ENCODE peak calls at places on chromosome 10, in six cellular contexts. O, J, U, N, G and F are unnamed samples.
A peak's percentile ranks its signal among the peaks of the same experiment; 100 is the strongest.

GRCh38 chr10:74856940-74857339 is 30.5 kb downstream of the KAT6B start:
- DNase-seq in J (no peak), N (no peak), O (no peak), U (no peak), G (no peak), F (no peak)

GRCh38 chr10:82692458-82692857 is 817.5 kb downstream of the NRG3 start:
- DNase-seq in N (no peak), O (no peak), J (no peak), G (no peak), U (no peak), F (no peak)

GRCh38 chr10:11705687-11706086 is 36.5 kb upstream of the ECHDC3 start:
- DNase-seq in N (no peak), G (no peak), J (no peak), U (no peak), O (peak; percentile 50), F (no peak)

GRCh38 chr10:46545861-46546590 is 10.4 kb downstream of the GPRIN2 start:
- DNase-seq in N (no peak), J (no peak), O (no peak), G (no peak), U (no peak), F (no peak)

GRCh38 chr10:91197044-91197651 is 23.3 kb upstream of the PCGF5 start:
- DNase-seq in N (no peak), U (no peak), J (peak; percentile 56), O (peak; percentile 57), G (no peak), F (no peak)

GRCh38 chr10:80110986-80111385 is 21.5 kb upstream of the PLAC9 start:
- DNase-seq in G (peak; percentile 81), O (no peak), J (no peak), N (no peak), U (no peak), F (no peak)

GRCh38 chr10:129652021-129652420 is 185.0 kb downstream of the MGMT start:
- DNase-seq in N (no peak), J (no peak), O (no peak), U (no peak), G (no peak), F (no peak)

GRCh38 chr10:123567984-123568745 is 98.0 kb upstream of the GPR26 start:
- DNase-seq in G (no peak), J (no peak), N (no peak), O (no peak), U (no peak), F (no peak)

GRCh38 chr10:82932426-82932825 is 1057.4 kb downstream of the NRG3 start:
- DNase-seq in N (no peak), O (no peak), G (no peak), J (no peak), U (no peak), F (no peak)

GRCh38 chr10:72260215-72260587 is 13.5 kb upstream of the DDIT4 start:
- DNase-seq in U (no peak), N (no peak), G (no peak), J (no peak), O (no peak), F (no peak)

GRCh38 chr10:46052791-46053375 is 6.8 kb upstream of the MSMB start:
- DNase-seq in N (no peak), O (no peak), U (no peak), G (no peak), J (no peak), F (no peak)

GRCh38 chr10:89921422-89921821 is 220.0 kb downstream of the KIF20B start:
- DNase-seq in N (no peak), J (peak; percentile 89), U (no peak), G (no peak), O (no peak), F (no peak)

GRCh38 chr10:70615784-70616511 is 13.4 kb upstream of the PRF1 start:
- DNase-seq in U (no peak), G (no peak), O (no peak), N (no peak), J (peak; percentile 97), F (no peak)

GRCh38 chr10:36608866-36609265 is 516.5 kb upstream of the ANKRD30A start:
- DNase-seq in O (peak; percentile 7), N (no peak), J (peak; percentile 26), U (no peak), G (no peak), F (no peak)

GRCh38 chr10:50417906-50418697 is 166.8 kb upstream of the ASAH2 start:
- DNase-seq in J (peak; percentile 86), G (peak; percentile 31), U (peak; percentile 38), N (peak; percentile 29), O (peak; percentile 90), F (no peak)

GRCh38 chr10:32893431-32893830 is 64.6 kb downstream of the ITGB1 start:
- DNase-seq in G (peak; percentile 3), N (peak; percentile 53), J (no peak), O (no peak), U (no peak), F (no peak)

GRCh38 chr10:3054816-3055202 is 12.5 kb upstream of the PFKP start:
- DNase-seq in G (no peak), O (no peak), J (no peak), U (no peak), N (no peak), F (no peak)

GRCh38 chr10:35184527-35185171 is 58.0 kb downstream of the CREM start:
- DNase-seq in G (no peak), U (no peak), J (no peak), O (no peak), N (no peak), F (no peak)

GRCh38 chr10:86968994-86969355 is 693 bp downstream of the ADIRF start:
- DNase-seq in N (no peak), J (no peak), U (no peak), G (no peak), O (no peak), F (no peak)

GRCh38 chr10:86968271-86968993 is at the start of gene ADIRF:
- DNase-seq in J (no peak), O (no peak), G (no peak), U (no peak), N (no peak), F (no peak)

GRCh38 chr10:86969421-86970041 is 1.2 kb downstream of the ADIRF start:
- DNase-seq in G (no peak), O (peak; percentile 57), J (no peak), U (no peak), N (no peak), F (no peak)

GRCh38 chr10:86966008-86966654 is 2.2 kb upstream of the ADIRF start:
- DNase-seq in G (no peak), U (no peak), O (no peak), J (no peak), N (no peak), F (no peak)

GRCh38 chr10:86967481-86967941 is 771 bp upstream of the ADIRF start:
- DNase-seq in G (no peak), N (no peak), J (no peak), O (no peak), U (no peak), F (no peak)
- H3K9ac ChIP-seq in G (no peak overlapping the region), N (no peak overlapping the region), J (no peak overlapping the region), O (no peak overlapping the region), U (no peak overlapping the region), F (no peak overlapping the region)

DNA sequence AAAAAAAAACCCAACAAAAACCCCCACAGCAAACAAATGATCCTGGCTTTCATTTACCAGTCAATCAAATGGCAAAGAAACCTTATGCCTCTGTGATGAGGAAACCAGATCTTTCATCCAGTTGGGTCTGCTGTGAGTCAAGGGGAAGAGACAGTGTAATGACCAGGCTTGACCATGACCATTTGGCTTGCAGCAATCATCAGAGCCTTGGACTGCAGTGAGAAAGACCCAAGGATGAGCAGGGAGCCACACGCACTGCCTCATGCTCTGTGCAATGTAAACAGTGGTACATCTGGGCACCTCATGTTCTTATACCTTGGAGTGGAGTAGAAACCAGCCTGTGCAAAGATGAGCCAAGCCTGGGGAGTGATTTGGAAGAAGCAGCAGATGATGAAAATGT is 284.7 kb upstream of the HABP2 start:
- DNase-seq in U (no peak), N (no peak), G (no peak), J (peak; percentile 20), O (no peak), F (no peak)
- H3K27ac ChIP-seq in U (no peak overlapping the region), N (no peak overlapping the region), G (no peak overlapping the region), J (no peak overlapping the region), O (no peak overlapping the region), F (no peak overlapping the region)

DNA sequence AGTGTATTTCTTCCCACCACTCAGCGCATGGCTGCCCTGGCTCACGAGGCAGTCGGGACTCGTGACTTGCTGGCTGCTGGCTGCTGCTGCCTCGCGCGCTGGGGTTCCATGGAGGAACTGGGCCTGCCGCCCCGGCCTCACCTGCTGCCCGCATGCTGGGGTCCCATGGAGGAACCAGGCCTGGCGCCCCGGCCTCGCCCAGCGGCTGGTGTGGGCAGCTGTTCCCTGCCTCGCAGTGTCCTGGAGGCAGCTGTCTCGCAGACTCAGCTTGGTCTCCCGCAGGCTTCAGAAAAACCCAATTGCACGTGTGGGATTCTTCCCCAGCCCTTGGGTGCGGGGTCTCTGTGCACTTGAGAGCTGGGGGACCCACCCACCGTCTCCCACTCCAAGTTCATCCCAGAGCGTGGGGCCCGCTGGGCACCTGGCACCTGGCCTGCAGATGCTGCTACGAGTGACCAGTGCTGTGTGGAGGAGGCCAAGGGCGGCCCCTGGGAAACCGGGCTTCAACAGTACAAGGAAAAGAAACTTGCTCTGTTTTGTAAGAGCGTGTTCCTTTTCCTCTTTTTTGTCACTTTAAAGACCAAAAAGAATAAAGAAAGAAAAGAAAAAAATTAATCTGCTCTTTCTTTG is 20.4 kb downstream of the PWWP2B start:
- DNase-seq in N (no peak), O (no peak), J (no peak), G (no peak), U (no peak), F (no peak)
- H3K9ac ChIP-seq in N (no peak overlapping the region), O (no peak overlapping the region), J (no peak overlapping the region), G (no peak overlapping the region), U (peak overlapping the region; percentile 81), F (no peak overlapping the region)

DNA sequence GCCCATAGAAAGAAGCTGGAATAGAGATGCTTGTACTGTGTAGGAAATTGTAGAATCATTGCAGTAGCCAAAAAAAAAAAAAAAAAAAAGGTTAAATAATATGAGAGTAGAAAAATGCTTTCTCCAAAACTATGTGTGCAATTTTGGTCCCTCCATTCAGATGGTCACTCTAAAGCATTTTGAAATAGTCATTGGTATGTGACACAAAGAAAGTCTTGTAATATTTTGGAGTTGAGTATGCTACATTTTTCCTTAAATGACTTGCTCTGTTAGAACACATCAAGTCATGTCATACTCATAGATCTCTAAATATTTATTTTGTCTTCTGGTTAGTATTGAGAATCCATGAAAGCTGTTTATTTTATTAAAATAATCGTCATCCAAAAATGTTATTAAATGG is 424.4 kb downstream of the PLXDC2 start:
- DNase-seq in U (no peak), G (no peak), O (no peak), N (no peak), J (no peak), F (no peak)
- H3K27ac ChIP-seq in U (no peak overlapping the region), G (no peak overlapping the region), O (no peak overlapping the region), N (no peak overlapping the region), J (no peak overlapping the region), F (no peak overlapping the region)

GRCh38 chr10:97584798-97585438 is 729 bp downstream of the HOGA1 start:
- DNase-seq in O (no peak), N (no peak), U (no peak), G (peak; percentile 18), J (no peak), F (no peak)
- H3K9ac ChIP-seq in O (no peak overlapping the region), N (no peak overlapping the region), U (no peak overlapping the region), G (peak overlapping the region; percentile 66), J (no peak overlapping the region), F (no peak overlapping the region)

GRCh38 chr10:112650588-112651030 is 203.6 kb downstream of the VTI1A start:
- DNase-seq in J (peak; percentile 21), G (no peak), U (no peak), N (no peak), O (peak; percentile 37), F (no peak)
- H3K27ac ChIP-seq in J (no peak overlapping the region), G (no peak overlapping the region), U (no peak overlapping the region), N (no peak overlapping the region), O (no peak overlapping the region), F (no peak overlapping the region)